ENCODE peak calls at places on chromosomes 6 and 20, in six cellular contexts. I is cardiac muscle cell; W is effector memory CD8-positive, alpha-beta T cell; E is posterior vena cava; T is NCI-H1105; Q is uterus. M is an unnamed sample.

GRCh38 chr6:25485820-25486559 is 166.0 kb upstream of the SCGN start:
- DNase-seq in I (peak), Q (peak), W (no peak), T (peak), E (no peak), M (no peak)

GRCh38 chr20:57211949-57212889 is 54.2 kb downstream of the BMP7 start:
- DNase-seq in W (no peak), I (peak), T (no peak), Q (peak), E (peak), M (no peak)

GRCh38 chr6:2507638-2508037 is 243.1 kb downstream of the MYLK4 start:
- DNase-seq in E (no peak), Q (no peak), W (no peak), I (no peak), T (no peak), M (no peak)

GRCh38 chr20:23582293-23582692 is 14.0 kb upstream of the CST9L start:
- DNase-seq in Q (no peak), T (no peak), I (no peak), W (no peak), E (no peak), M (no peak)

GRCh38 chr20:57526067-57526884 is 1.3 kb upstream of the CTCFL start:
- DNase-seq in I (no peak), Q (no peak), T (no peak), E (no peak), W (no peak), M (no peak)

GRCh38 chr6:150325093-150325772 is 43.6 kb upstream of the IYD start:
- DNase-seq in Q (no peak), E (no peak), W (no peak), T (no peak), I (no peak), M (no peak)

GRCh38 chr6:58198301-58198700 is 880.9 kb downstream of the PRIM2 start:
- DNase-seq in Q (no peak), T (no peak), W (no peak), E (no peak), I (peak), M (no peak)

GRCh38 chr20:47662483-47663353 is 122.6 kb downstream of the SULF2 start:
- DNase-seq in T (no peak), Q (no peak), W (no peak), E (no peak), I (no peak), M (no peak)

GRCh38 chr6:168210239-168211107 is 109.1 kb downstream of the DACT2 start:
- DNase-seq in I (no peak), W (no peak), Q (no peak), E (peak), T (no peak), M (no peak)

GRCh38 chr6:77470983-77471382 is 7.7 kb upstream of the HTR1B start:
- DNase-seq in W (no peak), T (no peak), I (no peak), E (no peak), Q (no peak), M (no peak)

GRCh38 chr6:148617522-148617921 is 129.3 kb upstream of the UST start:
- DNase-seq in W (no peak), Q (no peak), E (no peak), I (peak), T (no peak), M (no peak)

GRCh38 chr6:167116109-167116837 is 6.6 kb upstream of the CCR6 start:
- DNase-seq in E (no peak), W (no peak), T (no peak), I (peak), Q (peak), M (no peak)

GRCh38 chr6:11538049-11538798 is 675 bp downstream of the TMEM170B start:
- DNase-seq in T (peak), E (peak), W (no peak), I (peak), Q (peak), M (no peak)

GRCh38 chr6:4973972-4974885 is 29.6 kb downstream of the RPP40 start:
- DNase-seq in W (no peak), I (peak), E (peak), T (peak), Q (peak), M (no peak)

GRCh38 chr6:46983007-46983411 is 59.1 kb downstream of the ADGRF1 start:
- DNase-seq in W (no peak), Q (no peak), T (no peak), I (no peak), E (no peak), M (peak)

GRCh38 chr6:153392156-153392555 is 261.1 kb upstream of the RGS17 start:
- DNase-seq in E (no peak), T (no peak), W (no peak), I (no peak), Q (no peak), M (no peak)

GRCh38 chr6:40425192-40425919 is 161.8 kb downstream of the LRFN2 start:
- DNase-seq in E (no peak), I (no peak), T (peak), Q (no peak), W (no peak), M (no peak)

GRCh38 chr6:169345198-169345597 is 91.6 kb upstream of the THBS2 start:
- DNase-seq in E (no peak), Q (peak), I (peak), W (no peak), T (peak), M (no peak)

GRCh38 chr6:168302534-168302933 is 17.0 kb downstream of the DACT2 start:
- DNase-seq in I (peak), T (no peak), Q (no peak), E (no peak), W (no peak), M (no peak)

GRCh38 chr6:165308926-165309731 is at the start of gene C6orf118:
- DNase-seq in T (peak), Q (no peak), W (no peak), E (peak), I (peak), M (no peak)

GRCh38 chr6:52509281-52510212 is 67.3 kb downstream of the TRAM2 start:
- DNase-seq in E (no peak), W (no peak), I (no peak), T (no peak), Q (no peak), M (peak)

GRCh38 chr20:24702501-24703283 is 233.3 kb downstream of the SYNDIG1 start:
- DNase-seq in Q (no peak), T (no peak), I (no peak), W (no peak), E (peak), M (no peak)

GRCh38 chr20:56400001-56400640 is 7.7 kb downstream of the CSTF1 start:
- DNase-seq in Q (no peak), E (no peak), I (peak), W (peak), T (peak), M (no peak)